ENCODE peak calls at places on chromosomes 7 and 10, in ten cellular contexts. S is CD8-positive, alpha-beta memory T cell; P is head of caudate nucleus; X is psoas muscle; L is NCI-H2029; T is sciatic nerve; Y is GM12865; E is right lobe of liver; M is heart right ventricle; U is non-pigmented ciliary epithelial cell. O is an unnamed sample.

GRCh38 chr7:10706875-10707493 is 266.7 kb upstream of the PHF14 start:
- DNase-seq in U (no peak), P (no peak), Y (peak; percentile 76), T (no peak), E (no peak), S (no peak), L (no peak), M (no peak), X (no peak), O (no peak)

GRCh38 chr10:107914450-107915276 is 750.2 kb upstream of the SORCS1 start:
- DNase-seq in P (peak; percentile 66), U (no peak), M (no peak), S (no peak), T (peak; percentile 59), L (no peak), E (peak; percentile 14), X (no peak), Y (no peak), O (no peak)

GRCh38 chr10:44862006-44862751 is 49.0 kb upstream of the TMEM72 start:
- DNase-seq in L (no peak), E (no peak), U (no peak), S (no peak), P (no peak), Y (peak; percentile 10), M (no peak), X (no peak), T (no peak), O (no peak)

GRCh38 chr10:100600218-100600617 is 64.5 kb downstream of the HIF1AN start:
- DNase-seq in X (no peak), P (peak; percentile 35), E (no peak), L (no peak), Y (no peak), U (no peak), S (no peak), M (no peak), T (no peak), O (no peak)

GRCh38 chr7:51071427-51071826 is 245.2 kb downstream of the COBL start:
- DNase-seq in U (no peak), L (no peak), X (no peak), T (no peak), E (no peak), S (no peak), Y (no peak), P (no peak), M (no peak), O (no peak)

GRCh38 chr10:103433858-103434257 is 18.3 kb downstream of the CALHM2 start:
- DNase-seq in X (peak; percentile 56), U (no peak), L (no peak), E (no peak), M (peak; percentile 47), T (no peak), P (no peak), Y (no peak), S (no peak), O (peak; percentile 49)

GRCh38 chr7:2843711-2844152 is 376 bp downstream of the GNA12 start:
- DNase-seq in Y (peak; percentile 58), U (no peak), P (peak; percentile 48), M (peak; percentile 39), L (no peak), E (peak; percentile 53), X (peak; percentile 51), T (peak; percentile 71), S (no peak), O (no peak)

GRCh38 chr10:1141701-1142100 is 85.5 kb downstream of the WDR37 start:
- DNase-seq in M (no peak), S (no peak), X (no peak), P (no peak), E (no peak), U (no peak), Y (no peak), T (no peak), L (no peak), O (no peak)

GRCh38 chr10:93435621-93436385 is 46.3 kb downstream of the MYOF start:
- DNase-seq in T (no peak), U (peak; percentile 50), E (no peak), L (peak; percentile 68), P (no peak), M (no peak), S (no peak), X (no peak), Y (peak; percentile 33), O (no peak)

GRCh38 chr10:34444223-34445183 is 370.6 kb downstream of the PARD3 start:
- DNase-seq in L (no peak), E (no peak), Y (no peak), S (no peak), T (no peak), P (no peak), M (no peak), U (no peak), X (no peak), O (no peak)

GRCh38 chr7:118153551-118154177 is 30.3 kb upstream of the LSM8 start:
- DNase-seq in E (no peak), U (no peak), T (no peak), Y (peak; percentile 52), M (no peak), S (no peak), L (peak; percentile 16), X (no peak), P (no peak), O (no peak)

GRCh38 chr7:141231018-141231792 is 157.3 kb downstream of the TMEM178B start:
- DNase-seq in Y (peak; percentile 53), T (no peak), S (no peak), P (peak; percentile 63), L (peak; percentile 76), X (no peak), M (peak; percentile 38), E (peak; percentile 43), U (no peak), O (no peak)

GRCh38 chr10:95327367-95327766 is 36.6 kb upstream of the PDLIM1 start:
- DNase-seq in X (peak; percentile 67), P (no peak), S (no peak), E (peak; percentile 62), Y (no peak), T (no peak), L (peak; percentile 66), M (peak; percentile 43), U (no peak), O (no peak)

GRCh38 chr10:85638797-85639196 is 727.8 kb downstream of the GRID1 start:
- DNase-seq in E (no peak), T (no peak), P (no peak), L (no peak), U (no peak), X (no peak), Y (no peak), S (no peak), M (no peak), O (no peak)

GRCh38 chr7:141676618-141677017 is 25.3 kb downstream of the DENND11 start:
- DNase-seq in U (no peak), M (no peak), E (no peak), T (no peak), Y (no peak), S (no peak), X (no peak), P (no peak), L (no peak), O (no peak)

GRCh38 chr10:114327537-114328277 is 76.6 kb downstream of the AFAP1L2 start:
- DNase-seq in E (no peak), X (peak; percentile 39), T (no peak), M (peak; percentile 28), U (no peak), P (no peak), L (no peak), S (no peak), Y (no peak), O (no peak)

GRCh38 chr7:129370812-129371211 is 63.4 kb upstream of the STRIP2 start:
- DNase-seq in U (no peak), M (no peak), X (no peak), P (no peak), E (no peak), S (no peak), L (no peak), Y (peak; percentile 53), T (no peak), O (no peak)

GRCh38 chr7:148367701-148368475 is 222.7 kb upstream of the C7orf33 start:
- DNase-seq in T (no peak), S (no peak), X (no peak), E (no peak), M (no peak), P (no peak), L (no peak), U (no peak), Y (no peak), O (no peak)

GRCh38 chr10:23999445-23999844 is 209.5 kb upstream of the KIAA1217 start:
- DNase-seq in P (no peak), T (no peak), L (no peak), E (no peak), X (no peak), S (no peak), M (no peak), Y (no peak), U (no peak), O (no peak)

GRCh38 chr7:92873776-92874175 is 37.4 kb upstream of the CDK6 start:
- DNase-seq in Y (no peak), U (no peak), S (no peak), M (no peak), T (no peak), P (no peak), X (no peak), L (no peak), E (no peak), O (no peak)

GRCh38 chr7:2003451-2003930 is 229.3 kb downstream of the MAD1L1 start:
- DNase-seq in T (peak; percentile 33), P (no peak), Y (no peak), M (peak; percentile 6), L (no peak), E (peak; percentile 11), U (no peak), X (peak; percentile 5), S (no peak), O (no peak)

GRCh38 chr7:22597845-22598244 is 97.9 kb upstream of the STEAP1B start:
- DNase-seq in T (no peak), M (no peak), X (no peak), E (no peak), U (no peak), Y (no peak), S (no peak), L (no peak), P (no peak), O (no peak)

GRCh38 chr7:149792220-149792595 is 18.8 kb upstream of the ZNF467 start:
- DNase-seq in M (no peak), E (no peak), P (no peak), X (no peak), U (no peak), S (no peak), L (no peak), Y (no peak), T (no peak), O (no peak)

GRCh38 chr7:157612009-157612663 is 275.3 kb downstream of the DNAJB6 start:
- DNase-seq in E (no peak), Y (no peak), M (no peak), P (no peak), S (no peak), L (no peak), U (no peak), T (peak; percentile 51), X (no peak), O (no peak)

GRCh38 chr10:21495002-21495685 is 30.3 kb downstream of the SKIDA1 start:
- DNase-seq in U (no peak), L (no peak), S (no peak), Y (no peak), X (no peak), T (no peak), M (no peak), E (peak; percentile 26), P (no peak), O (no peak)

GRCh38 chr10:132657737-132658136 is 120.2 kb downstream of the INPP5A start:
- DNase-seq in Y (no peak), L (no peak), U (no peak), T (no peak), P (no peak), X (no peak), E (no peak), S (no peak), M (no peak), O (no peak)

GRCh38 chr10:26987851-26988250 is 112.4 kb downstream of the ANKRD26 start:
- DNase-seq in T (no peak), X (no peak), U (no peak), Y (no peak), M (no peak), P (no peak), S (no peak), E (no peak), L (no peak), O (no peak)